ENCODE peak calls at places on chromosomes 16 and 17, in eight cellular contexts. W, B, C, R, L, M, F and O are unnamed samples.

GRCh38 chr16:2586901-2587480 is 49.2 kb downstream of the PDPK1 start:
- DNase-seq in W (no peak), B (no peak), C (no peak), R (no peak), L (no peak), M (no peak), F (no peak), O (no peak)

GRCh38 chr17:77634710-77635109 is 323.8 kb upstream of the TNRC6C start:
- DNase-seq in W (no peak), B (no peak), C (no peak), R (peak; percentile 38), L (no peak), M (no peak), F (no peak), O (no peak)

GRCh38 chr17:70938311-70938710 is 769.0 kb downstream of the KCNJ2 start:
- DNase-seq in W (no peak), B (peak; percentile 87), C (no peak), R (no peak), L (no peak), M (no peak), F (no peak), O (no peak)

GRCh38 chr17:41812176-41813038 is at the start of gene FKBP10:
- DNase-seq in W (peak; percentile 58), B (peak; percentile 79), C (peak; percentile 89), R (peak; percentile 67), L (peak; percentile 76), M (peak; percentile 81), F (peak; percentile 90), O (peak; percentile 92)

GRCh38 chr17:77383613-77384608 is 243.1 kb downstream of the SEC14L1 start:
- DNase-seq in W (no peak), B (peak; percentile 29), C (no peak), R (no peak), L (peak; percentile 79), M (no peak), F (no peak), O (no peak)

GRCh38 chr16:88464447-88465318 is 11.6 kb downstream of the ZFPM1 start:
- DNase-seq in W (no peak), B (no peak), C (no peak), R (no peak), L (no peak), M (no peak), F (no peak), O (peak; percentile 20)

GRCh38 chr17:71938340-71939010 is 182.3 kb upstream of the SOX9 start:
- DNase-seq in W (no peak), B (no peak), C (no peak), R (no peak), L (peak; percentile 7), M (no peak), F (no peak), O (no peak)

GRCh38 chr16:26569793-26570192 is 496.9 kb upstream of the C16orf82 start:
- DNase-seq in W (no peak), B (no peak), C (peak; percentile 0), R (peak; percentile 52), L (peak; percentile 5), M (no peak), F (peak; percentile 13), O (no peak)

GRCh38 chr16:959232-960040 is 11.3 kb downstream of the LMF1 start:
- DNase-seq in W (no peak), B (no peak), C (no peak), R (no peak), L (no peak), M (no peak), F (no peak), O (no peak)

GRCh38 chr16:81635336-81635947 is 143.6 kb upstream of the PLCG2 start:
- DNase-seq in W (no peak), B (peak; percentile 72), C (no peak), R (no peak), L (no peak), M (no peak), F (no peak), O (no peak)

GRCh38 chr17:67246648-67247415 is 1.8 kb upstream of the HELZ start:
- DNase-seq in W (peak; percentile 6), B (no peak), C (peak; percentile 90), R (no peak), L (no peak), M (no peak), F (peak; percentile 18), O (peak; percentile 82)

GRCh38 chr17:72515291-72516065 is 394.7 kb downstream of the SOX9 start:
- DNase-seq in W (no peak), B (peak; percentile 69), C (no peak), R (no peak), L (no peak), M (no peak), F (no peak), O (peak; percentile 84)

GRCh38 chr16:51524555-51525373 is 373.7 kb upstream of the SALL1 start:
- DNase-seq in W (no peak), B (no peak), C (peak; percentile 26), R (no peak), L (no peak), M (no peak), F (no peak), O (no peak)

GRCh38 chr16:82995927-82996441 is 369.2 kb downstream of the CDH13 start:
- DNase-seq in W (no peak), B (peak; percentile 61), C (peak; percentile 82), R (peak; percentile 71), L (peak; percentile 33), M (peak; percentile 12), F (no peak), O (peak; percentile 73)

GRCh38 chr16:67708368-67708771 is 10.7 kb downstream of the GFOD2 start:
- DNase-seq in W (no peak), B (no peak), C (peak; percentile 55), R (no peak), L (no peak), M (no peak), F (no peak), O (no peak)

GRCh38 chr17:76586741-76587487 is 1.3 kb upstream of the ST6GALNAC2 start:
- DNase-seq in W (no peak), B (no peak), C (no peak), R (no peak), L (no peak), M (no peak), F (peak; percentile 43), O (no peak)

GRCh38 chr16:58110590-58111330 is 18.4 kb downstream of the CFAP20 start:
- DNase-seq in W (no peak), B (no peak), C (peak; percentile 87), R (no peak), L (no peak), M (no peak), F (no peak), O (peak; percentile 76)

GRCh38 chr16:21950782-21951521 is 2.2 kb upstream of the UQCRC2 start:
- DNase-seq in W (peak; percentile 26), B (peak; percentile 16), C (peak; percentile 44), R (peak; percentile 68), L (no peak), M (no peak), F (no peak), O (peak; percentile 5)